ENCODE peak calls at places on chromosomes 3 and 15, in four cellular contexts. N, P, I and T are unnamed samples.

GRCh38 chr3:88180398-88180999 is 30.7 kb downstream of the C3orf38 start:
- DNase-seq in N (peak; percentile 71), P (no peak), I (no peak), T (no peak)

GRCh38 chr15:75902129-75902557 is 1.5 kb upstream of the FBXO22 start:
- DNase-seq in N (peak; percentile 13), P (no peak), I (no peak), T (no peak)

GRCh38 chr15:58057559-58057958 is 8.0 kb downstream of the ALDH1A2 start:
- DNase-seq in N (no peak), P (no peak), I (no peak), T (no peak)

GRCh38 chr15:82850242-82850591 is 40.8 kb downstream of the WHAMM start:
- DNase-seq in N (no peak), P (no peak), I (no peak), T (no peak)

GRCh38 chr3:172177046-172177445 is 137.7 kb downstream of the FNDC3B start:
- DNase-seq in N (peak; percentile 78), P (no peak), I (no peak), T (no peak)

GRCh38 chr3:193975072-193975535 is 160.8 kb upstream of the HES1 start:
- DNase-seq in N (no peak), P (no peak), I (no peak), T (no peak)

GRCh38 chr3:72272356-72272755 is 487.4 kb upstream of the PROK2 start:
- DNase-seq in N (no peak), P (no peak), I (no peak), T (no peak)

GRCh38 chr3:64417816-64418215 is 192.6 kb upstream of the PRICKLE2 start:
- DNase-seq in N (peak; percentile 70), P (no peak), I (no peak), T (no peak)

GRCh38 chr3:7720649-7721048 is 781.0 kb upstream of the LMCD1 start:
- DNase-seq in N (no peak), P (no peak), I (no peak), T (no peak)

GRCh38 chr3:187798531-187799520 is 53.6 kb upstream of the BCL6 start:
- DNase-seq in N (no peak), P (no peak), I (no peak), T (no peak)

GRCh38 chr3:109910772-109911171 is 573.4 kb upstream of the DPPA4 start:
- DNase-seq in N (no peak), P (no peak), I (no peak), T (no peak)

GRCh38 chr3:8561365-8561764 is 59.7 kb downstream of the LMCD1 start:
- DNase-seq in N (peak; percentile 96), P (no peak), I (no peak), T (no peak)

GRCh38 chr15:78108300-78109084 is 16.1 kb downstream of the SH2D7 start:
- DNase-seq in N (peak; percentile 91), P (peak; percentile 71), I (peak; percentile 72), T (peak; percentile 63)

GRCh38 chr3:95055288-95055687 is 992.4 kb downstream of the NSUN3 start:
- DNase-seq in N (no peak), P (no peak), I (no peak), T (no peak)

GRCh38 chr3:32816439-32817194 is 1.2 kb upstream of the TRIM71 start:
- DNase-seq in N (no peak), P (no peak), I (peak; percentile 16), T (no peak)

GRCh38 chr3:40782086-40782721 is 257.4 kb downstream of the ZNF621 start:
- DNase-seq in N (no peak), P (no peak), I (no peak), T (no peak)

GRCh38 chr15:52466134-52466701 is 62.5 kb downstream of the MYO5A start:
- DNase-seq in N (no peak), P (peak; percentile 45), I (peak; percentile 75), T (no peak)

GRCh38 chr15:74896316-74896715 is 6.5 kb downstream of the MPI start:
- DNase-seq in N (no peak), P (no peak), I (no peak), T (no peak)

GRCh38 chr15:86735244-86736040 is 655.8 kb downstream of the AGBL1 start:
- DNase-seq in N (no peak), P (no peak), I (no peak), T (no peak)

GRCh38 chr3:11835028-11835639 is 11.6 kb downstream of the TAMM41 start:
- DNase-seq in N (peak; percentile 51), P (no peak), I (no peak), T (no peak)

GRCh38 chr3:173553635-173554280 is 156.2 kb downstream of the NLGN1 start:
- DNase-seq in N (peak; percentile 61), P (no peak), I (no peak), T (no peak)

GRCh38 chr3:46409735-46410489 is 2.9 kb downstream of the CCRL2 start:
- DNase-seq in N (no peak), P (no peak), I (no peak), T (no peak)

GRCh38 chr15:65249641-65250040 is 37.0 kb downstream of the PARP16 start:
- DNase-seq in N (no peak), P (no peak), I (no peak), T (no peak)

GRCh38 chr15:64623347-64624024 is 151.9 kb downstream of the RBPMS2 start:
- DNase-seq in N (no peak), P (no peak), I (no peak), T (no peak)

GRCh38 chr15:89356634-89357298 is 22.1 kb upstream of the POLG start:
- DNase-seq in N (no peak), P (no peak), I (no peak), T (no peak)

GRCh38 chr15:66832679-66833078 is 130.6 kb downstream of the SMAD6 start:
- DNase-seq in N (peak; percentile 96), P (no peak), I (no peak), T (no peak)

GRCh38 chr3:53116956-53117355 is 13.3 kb downstream of the RFT1 start:
- DNase-seq in N (no peak), P (no peak), I (no peak), T (no peak)

GRCh38 chr15:51672913-51673857 is 8.1 kb upstream of the SCG3 start:
- DNase-seq in N (no peak), P (no peak), I (no peak), T (no peak)

GRCh38 chr3:73437828-73438227 is 186.9 kb downstream of the PDZRN3 start:
- DNase-seq in N (no peak), P (no peak), I (no peak), T (no peak)

GRCh38 chr15:34987182-34987488 is 952 bp downstream of the ZNF770 start:
- DNase-seq in N (no peak), P (no peak), I (no peak), T (no peak)

GRCh38 chr3:11363732-11364131 is 91.5 kb downstream of the ATG7 start:
- DNase-seq in N (no peak), P (no peak), I (no peak), T (no peak)

GRCh38 chr3:36957862-36958686 is 13.2 kb upstream of the TRANK1 start:
- DNase-seq in N (no peak), P (no peak), I (no peak), T (no peak)

GRCh38 chr3:16759227-16759903 is 125.4 kb upstream of the PLCL2 start:
- DNase-seq in N (no peak), P (no peak), I (no peak), T (no peak)

GRCh38 chr3:101828289-101828688 is 21.0 kb upstream of the NFKBIZ start:
- DNase-seq in N (no peak), P (no peak), I (no peak), T (no peak)

GRCh38 chr3:27888562-27888961 is 166.4 kb upstream of the EOMES start:
- DNase-seq in N (peak; percentile 7), P (no peak), I (no peak), T (no peak)

GRCh38 chr15:38085104-38085503 is 150.7 kb downstream of the TMCO5A start:
- DNase-seq in N (no peak), P (no peak), I (peak; percentile 24), T (no peak)

GRCh38 chr3:178483704-178484103 is 52.5 kb upstream of the KCNMB2 start:
- DNase-seq in N (peak; percentile 14), P (no peak), I (no peak), T (no peak)

GRCh38 chr3:160413613-160414248 is 14.3 kb downstream of the SMC4 start:
- DNase-seq in N (peak; percentile 90), P (peak; percentile 43), I (peak; percentile 19), T (no peak)

GRCh38 chr15:63052961-63053698 is 10.6 kb downstream of the TPM1 start:
- DNase-seq in N (peak; percentile 58), P (peak; percentile 73), I (no peak), T (no peak)
- TF ChIP-seq CTCF in N (no peak), P (no peak), I (no peak), T (no peak)

DNA sequence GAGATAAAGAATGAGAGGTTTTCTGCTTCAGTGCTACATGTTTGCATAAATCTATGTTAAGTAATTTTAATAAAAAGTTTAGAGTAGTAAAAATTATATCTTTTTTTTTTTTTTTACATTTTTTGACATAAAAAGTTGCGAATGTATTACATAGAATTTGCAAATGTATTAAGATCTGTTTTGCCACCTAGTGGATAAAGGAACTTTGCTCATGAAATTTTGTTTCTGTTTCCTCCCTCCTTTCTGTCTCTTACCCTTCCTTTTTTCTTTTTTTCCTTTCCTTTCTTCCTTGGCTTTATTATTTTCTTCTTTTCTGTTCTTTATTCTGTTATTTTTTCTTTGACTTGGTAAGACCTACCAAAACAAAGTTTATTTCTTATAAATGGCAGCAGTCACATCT is 58.5 kb upstream of the UTS2B start:
- DNase-seq in N (peak; percentile 54), P (no peak), I (no peak), T (no peak)
- TF ChIP-seq CTCF in N (peak; percentile 29), P (no peak), I (no peak), T (no peak)

GRCh38 chr3:127637546-127637945 is 8.6 kb downstream of the PODXL2 start:
- DNase-seq in N (no peak), P (no peak), I (no peak), T (no peak)
- TF ChIP-seq CTCF in N (no peak), P (no peak), I (no peak), T (no peak)

GRCh38 chr3:140268610-140269009 is 333.6 kb downstream of the CLSTN2 start:
- DNase-seq in N (no peak), P (no peak), I (no peak), T (no peak)
- TF ChIP-seq CTCF in N (no peak), P (no peak), I (no peak), T (no peak)

GRCh38 chr15:85312925-85313324 is 67.5 kb upstream of the AKAP13 start:
- DNase-seq in N (peak; percentile 74), P (no peak), I (no peak), T (no peak)
- TF ChIP-seq CTCF in N (peak; percentile 51), P (no peak), I (no peak), T (no peak)